ENCODE peak calls at places on chromosomes 1 and 21, in seven cellular contexts. E is neural progenitor cell, G is heart left ventricle, X is HepG2, S is fibroblast of lung, A is uterus, L is heart right ventricle. T is an unnamed sample.
A peak's percentile ranks its signal among the peaks of the same experiment; 100 is the strongest.

GRCh38 chr21:42701706-42702456 is 48.5 kb downstream of the PDE9A start:
- DNase-seq in E (no peak), G (no peak), X (no peak), S (no peak), A (no peak), L (no peak), T (no peak)

GRCh38 chr1:57623039-57623790 is 199.4 kb upstream of the DAB1 start:
- DNase-seq in E (peak; percentile 61), G (peak; percentile 84), X (peak; percentile 3), S (no peak), A (no peak), L (peak; percentile 40), T (peak; percentile 57)

GRCh38 chr1:54290443-54291184 is 90.6 kb downstream of the MRPL37 start:
- DNase-seq in E (no peak), G (no peak), X (peak; percentile 41), S (peak; percentile 52), A (no peak), L (no peak), T (no peak)

GRCh38 chr1:93964777-93965200 is 55.6 kb upstream of the GCLM start:
- DNase-seq in E (no peak), G (no peak), X (peak; percentile 90), S (peak; percentile 94), A (no peak), L (no peak), T (no peak)

GRCh38 chr1:17520041-17520440 is 19.5 kb upstream of the ARHGEF10L start:
- DNase-seq in E (no peak), G (no peak), X (no peak), S (no peak), A (no peak), L (no peak), T (no peak)

GRCh38 chr1:18413906-18414305 is 66.8 kb upstream of the KLHDC7A start:
- DNase-seq in E (no peak), G (no peak), X (no peak), S (no peak), A (no peak), L (no peak), T (no peak)

GRCh38 chr1:236141447-236142357 is 637 bp upstream of the GPR137B start:
- DNase-seq in E (peak; percentile 72), G (peak; percentile 59), X (no peak), S (peak; percentile 61), A (peak; percentile 31), L (peak; percentile 40), T (no peak)

GRCh38 chr1:43671626-43672330 is 21.8 kb downstream of the KDM4A start:
- DNase-seq in E (no peak), G (no peak), X (no peak), S (peak; percentile 83), A (no peak), L (no peak), T (no peak)

GRCh38 chr1:175191654-175192053 is 922 bp downstream of the KIAA0040 start:
- DNase-seq in E (peak; percentile 14), G (no peak), X (no peak), S (no peak), A (no peak), L (no peak), T (no peak)

GRCh38 chr1:7421471-7422075 is 349.5 kb upstream of the VAMP3 start:
- DNase-seq in E (no peak), G (no peak), X (no peak), S (no peak), A (peak; percentile 1), L (no peak), T (no peak)

GRCh38 chr1:27000817-27001460 is 7.4 kb downstream of the TRNP1 start:
- DNase-seq in E (no peak), G (no peak), X (no peak), S (peak; percentile 81), A (no peak), L (no peak), T (no peak)

GRCh38 chr1:27001570-27002360 is 8.3 kb downstream of the TRNP1 start:
- DNase-seq in E (no peak), G (peak; percentile 77), X (peak; percentile 50), S (no peak), A (no peak), L (peak; percentile 38), T (peak; percentile 55)

GRCh38 chr1:27000092-27000816 is 6.8 kb downstream of the TRNP1 start:
- DNase-seq in E (no peak), G (no peak), X (no peak), S (no peak), A (no peak), L (no peak), T (no peak)

GRCh38 chr1:26998319-26999300 is 5.1 kb downstream of the TRNP1 start:
- DNase-seq in E (no peak), G (no peak), X (no peak), S (peak; percentile 51), A (no peak), L (no peak), T (no peak)

DNA sequence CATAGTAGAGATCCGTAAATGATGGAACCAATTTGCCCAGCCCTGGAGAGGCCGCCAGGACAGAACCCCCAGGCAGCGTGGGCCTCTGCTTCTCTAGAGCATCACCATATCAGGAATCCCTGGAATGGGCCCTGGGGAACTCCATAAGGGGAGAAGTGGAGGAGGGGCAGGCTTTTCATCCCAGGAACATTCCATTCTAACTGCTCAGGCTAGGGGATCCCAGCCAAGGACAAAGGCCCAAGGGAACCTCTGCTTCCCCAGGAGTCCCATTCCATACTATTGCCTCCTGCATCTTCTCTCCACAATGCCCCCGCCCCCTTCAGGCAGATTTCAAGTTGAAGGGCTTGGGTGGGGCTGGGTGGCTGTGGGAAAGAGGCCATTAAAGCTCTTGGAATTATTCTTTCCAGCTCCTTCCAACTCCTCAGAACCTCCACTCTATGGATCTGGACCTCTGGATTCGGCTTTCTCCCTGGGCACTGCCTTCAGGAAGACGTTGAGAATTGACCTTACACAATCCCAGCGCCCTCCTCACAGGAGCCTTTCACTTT is 6.0 kb downstream of the TRNP1 start:
- DNase-seq in E (peak; percentile 85), G (peak; percentile 87), X (peak; percentile 77), S (peak; percentile 98), A (peak; percentile 83), L (peak; percentile 66), T (peak; percentile 78)
- TF ChIP-seq CTCF in E (no peak), G (no peak), X (no peak), S (peak; percentile 11), A (no peak), L (no peak), T (no peak)

DNA sequence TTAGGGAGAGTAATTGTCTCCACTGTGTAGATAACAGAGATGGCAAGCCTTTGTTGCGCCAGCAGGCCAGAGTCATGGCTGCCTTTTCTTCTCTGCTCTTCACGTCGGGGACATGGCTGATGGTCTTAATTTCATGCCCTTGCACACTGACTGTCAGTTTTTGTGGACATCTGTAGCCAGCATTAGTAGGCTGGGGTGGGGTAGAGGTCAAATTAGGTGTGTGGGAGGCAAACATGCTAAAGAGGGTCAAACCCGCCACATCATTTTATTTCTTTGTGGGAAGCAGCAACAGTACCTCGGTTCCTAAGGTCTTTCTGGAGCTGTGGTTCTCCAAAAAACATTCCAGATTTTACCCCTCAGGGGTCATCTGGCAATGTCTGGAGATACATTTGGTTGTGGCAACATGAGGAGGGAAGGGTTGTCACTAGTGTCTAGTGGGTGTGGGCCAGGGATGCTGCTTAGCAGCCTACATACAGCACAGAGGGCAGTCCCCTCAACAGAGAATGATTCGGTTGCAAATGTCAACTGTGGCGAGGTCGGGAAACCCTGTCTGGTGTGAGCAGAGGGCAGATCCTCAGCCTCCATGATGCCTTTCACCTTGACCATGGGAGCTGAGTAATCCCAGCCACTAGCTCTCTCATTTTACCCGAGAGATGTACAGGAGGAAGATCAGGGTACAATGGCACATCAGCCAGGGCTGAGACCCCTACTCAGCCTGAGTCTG is 14.7 kb downstream of the RUNX1 start:
- DNase-seq in E (no peak), G (no peak), X (no peak), S (no peak), A (no peak), L (no peak), T (no peak)
- H3K4me1 ChIP-seq in E (no peaks in the 10 kb centered on the region), G (no peaks in the 10 kb centered on the region), X (peaks cover 32% of the 10 kb centered on the region), S (no peaks in the 10 kb centered on the region), A (no peaks in the 10 kb centered on the region), L (peaks cover 26% of the 10 kb centered on the region), T (no peaks in the 10 kb centered on the region)

DNA sequence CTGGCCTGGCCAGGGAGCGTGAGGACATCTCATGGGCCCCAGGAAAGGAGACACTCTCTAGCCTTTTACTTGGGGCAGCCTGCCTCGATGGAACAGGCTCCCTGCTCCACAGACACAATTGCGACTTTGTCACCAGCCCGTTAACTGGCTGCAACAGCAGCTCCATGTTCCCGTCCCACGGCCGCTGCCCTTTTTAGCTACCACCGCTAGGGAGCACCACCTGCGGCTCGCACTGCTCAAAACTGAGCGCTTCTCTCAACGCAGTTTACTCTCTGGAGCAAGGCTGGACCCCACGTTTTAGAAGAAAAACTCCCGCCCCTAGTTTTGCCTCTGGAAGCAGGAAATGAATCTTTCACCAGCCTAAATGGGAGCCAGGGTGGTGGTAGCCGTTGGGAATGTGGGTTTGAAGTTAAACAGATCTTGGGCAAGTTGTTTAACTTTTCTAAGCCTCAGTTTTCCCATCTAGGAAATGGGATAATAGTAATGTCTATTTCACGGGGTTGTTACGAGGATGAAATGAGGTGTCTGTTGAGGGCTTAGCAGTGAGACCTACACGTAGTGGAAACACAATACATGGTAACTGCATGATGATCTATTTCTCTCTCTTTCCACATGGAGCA is 3.5 kb upstream of the LRRC38 start:
- DNase-seq in E (peak; percentile 84), G (no peak), X (peak; percentile 5), S (no peak), A (no peak), L (peak; percentile 24), T (no peak)
- TF ChIP-seq CTCF in E (peak; percentile 74), G (no peak), X (peak; percentile 26), S (no peak), A (no peak), L (peak; percentile 37), T (peak; percentile 46)

GRCh38 chr1:160651428-160652064 is 4.7 kb upstream of the SLAMF1 start:
- DNase-seq in E (no peak), G (no peak), X (no peak), S (no peak), A (no peak), L (no peak), T (no peak)

GRCh38 chr1:160653620-160654016 is 6.8 kb upstream of the SLAMF1 start:
- DNase-seq in E (no peak), G (no peak), X (no peak), S (no peak), A (no peak), L (no peak), T (no peak)

GRCh38 chr1:160656737-160657476 is 10.1 kb upstream of the SLAMF1 start:
- DNase-seq in E (no peak), G (no peak), X (no peak), S (no peak), A (no peak), L (no peak), T (no peak)

GRCh38 chr1:160657477-160657820 is 10.6 kb upstream of the SLAMF1 start:
- DNase-seq in E (no peak), G (no peak), X (no peak), S (no peak), A (no peak), L (no peak), T (no peak)

DNA sequence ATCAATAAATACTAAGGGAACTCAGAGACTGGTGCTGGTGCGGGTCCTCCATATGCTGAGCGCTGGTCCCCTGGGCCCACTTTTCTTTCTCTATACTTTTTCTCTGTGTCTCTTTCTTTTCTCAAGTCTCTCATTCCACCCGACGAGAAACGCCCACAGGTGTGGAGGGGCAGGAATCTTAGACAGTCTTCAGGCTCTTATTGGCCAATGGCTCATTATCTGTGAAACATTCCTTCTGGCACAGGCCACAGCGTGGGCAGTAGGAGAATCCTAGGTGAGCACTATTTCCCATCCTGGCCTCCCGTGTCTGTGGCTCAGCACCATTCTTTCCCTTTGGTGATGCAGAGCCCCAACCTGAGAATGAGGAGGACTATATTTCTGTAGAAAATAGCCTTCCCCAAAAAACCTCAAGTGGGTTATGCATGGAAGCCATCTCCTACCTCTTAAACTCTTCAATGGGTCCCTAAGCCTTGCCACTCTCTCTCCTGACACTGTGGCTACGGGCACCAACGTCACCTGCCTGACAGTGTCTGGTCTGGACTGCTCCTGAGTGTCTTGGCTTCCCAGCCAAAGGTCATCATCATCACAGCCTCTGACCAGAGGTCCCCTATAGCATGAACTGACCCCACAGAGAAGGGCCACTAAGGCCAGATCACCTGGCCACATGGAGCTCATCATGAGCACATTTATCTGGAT is 6.2 kb upstream of the SLAMF1 start:
- DNase-seq in E (no peak), G (no peak), X (no peak), S (no peak), A (no peak), L (no peak), T (no peak)
- H3K4me1 ChIP-seq in E (peaks cover 11% of the 10 kb centered on the region), G (no peaks in the 10 kb centered on the region), X (no peaks in the 10 kb centered on the region), S (no peaks in the 10 kb centered on the region), A (no peaks in the 10 kb centered on the region), L (peaks cover 29% of the 10 kb centered on the region), T (peaks cover 21% of the 10 kb centered on the region)